ENCODE peak calls at places on chromosome 10, in ten cellular contexts. One of them, this sample, is unnamed.

GRCh38 chr10:7984896-7985295 is 69.6 kb upstream of the GATA3 start:
- DNase-seq in sciatic nerve: no peak
- DNase-seq in stimulated activated CD4-positive, alpha-beta T cell treated with anti-CD3 and anti-CD28 coated beads, Interleukin-1b, Interleukin-23, amount 100 ng/mL, for 24 hours: no peak
- DNase-seq in mucosa of gallbladder: no peak
- DNase-seq in NCI-H82: no peak
- DNase-seq in stimulated activated CD8-positive, alpha-beta memory T cell treated with anti-CD3 and anti-CD28 coated beads, Interleukin-15, amount 100 ng/mL, for 1 hour: no peak
- DNase-seq in GM13977: no peak
- DNase-seq in T-helper 17 cell: no peak
- DNase-seq in uterus: no peak
- DNase-seq in activated B cell treated with CpG ODN at 0.5 μM for 24 hours: no peak
- DNase-seq in this sample: no peak

GRCh38 chr10:71220689-71221540 is 8.5 kb downstream of the UNC5B start:
- DNase-seq in sciatic nerve: peak
- DNase-seq in stimulated activated CD4-positive, alpha-beta T cell treated with anti-CD3 and anti-CD28 coated beads, Interleukin-1b, Interleukin-23, amount 100 ng/mL, for 24 hours: no peak
- DNase-seq in mucosa of gallbladder: no peak
- DNase-seq in NCI-H82: no peak
- DNase-seq in stimulated activated CD8-positive, alpha-beta memory T cell treated with anti-CD3 and anti-CD28 coated beads, Interleukin-15, amount 100 ng/mL, for 1 hour: no peak
- DNase-seq in GM13977: no peak
- DNase-seq in T-helper 17 cell: no peak
- DNase-seq in uterus: no peak
- DNase-seq in activated B cell treated with CpG ODN at 0.5 μM for 24 hours: no peak
- DNase-seq in this sample: peak

GRCh38 chr10:129706523-129706922 is 239.5 kb downstream of the MGMT start:
- DNase-seq in sciatic nerve: no peak
- DNase-seq in stimulated activated CD4-positive, alpha-beta T cell treated with anti-CD3 and anti-CD28 coated beads, Interleukin-1b, Interleukin-23, amount 100 ng/mL, for 24 hours: no peak
- DNase-seq in mucosa of gallbladder: no peak
- DNase-seq in NCI-H82: no peak
- DNase-seq in stimulated activated CD8-positive, alpha-beta memory T cell treated with anti-CD3 and anti-CD28 coated beads, Interleukin-15, amount 100 ng/mL, for 1 hour: no peak
- DNase-seq in GM13977: no peak
- DNase-seq in T-helper 17 cell: no peak
- DNase-seq in uterus: no peak
- DNase-seq in activated B cell treated with CpG ODN at 0.5 μM for 24 hours: no peak
- DNase-seq in this sample: no peak

GRCh38 chr10:5447611-5448071 is 35.3 kb downstream of the NET1 start:
- DNase-seq in sciatic nerve: no peak
- DNase-seq in stimulated activated CD4-positive, alpha-beta T cell treated with anti-CD3 and anti-CD28 coated beads, Interleukin-1b, Interleukin-23, amount 100 ng/mL, for 24 hours: peak
- DNase-seq in mucosa of gallbladder: no peak
- DNase-seq in NCI-H82: no peak
- DNase-seq in stimulated activated CD8-positive, alpha-beta memory T cell treated with anti-CD3 and anti-CD28 coated beads, Interleukin-15, amount 100 ng/mL, for 1 hour: no peak
- DNase-seq in GM13977: peak
- DNase-seq in T-helper 17 cell: no peak
- DNase-seq in uterus: no peak
- DNase-seq in activated B cell treated with CpG ODN at 0.5 μM for 24 hours: no peak
- DNase-seq in this sample: no peak

GRCh38 chr10:103241262-103242011 is 4.2 kb upstream of the RPEL1 start:
- DNase-seq in sciatic nerve: no peak
- DNase-seq in stimulated activated CD4-positive, alpha-beta T cell treated with anti-CD3 and anti-CD28 coated beads, Interleukin-1b, Interleukin-23, amount 100 ng/mL, for 24 hours: no peak
- DNase-seq in mucosa of gallbladder: peak
- DNase-seq in NCI-H82: no peak
- DNase-seq in stimulated activated CD8-positive, alpha-beta memory T cell treated with anti-CD3 and anti-CD28 coated beads, Interleukin-15, amount 100 ng/mL, for 1 hour: no peak
- DNase-seq in GM13977: no peak
- DNase-seq in T-helper 17 cell: no peak
- DNase-seq in uterus: no peak
- DNase-seq in activated B cell treated with CpG ODN at 0.5 μM for 24 hours: no peak
- DNase-seq in this sample: peak

GRCh38 chr10:114102253-114102652 is 58.6 kb downstream of the ADRB1 start:
- DNase-seq in sciatic nerve: no peak
- DNase-seq in stimulated activated CD4-positive, alpha-beta T cell treated with anti-CD3 and anti-CD28 coated beads, Interleukin-1b, Interleukin-23, amount 100 ng/mL, for 24 hours: no peak
- DNase-seq in mucosa of gallbladder: no peak
- DNase-seq in NCI-H82: no peak
- DNase-seq in stimulated activated CD8-positive, alpha-beta memory T cell treated with anti-CD3 and anti-CD28 coated beads, Interleukin-15, amount 100 ng/mL, for 1 hour: no peak
- DNase-seq in GM13977: no peak
- DNase-seq in T-helper 17 cell: no peak
- DNase-seq in uterus: no peak
- DNase-seq in activated B cell treated with CpG ODN at 0.5 μM for 24 hours: no peak
- DNase-seq in this sample: no peak

GRCh38 chr10:30671011-30671616 is 41.6 kb upstream of the LYZL2 start:
- DNase-seq in sciatic nerve: no peak
- DNase-seq in stimulated activated CD4-positive, alpha-beta T cell treated with anti-CD3 and anti-CD28 coated beads, Interleukin-1b, Interleukin-23, amount 100 ng/mL, for 24 hours: no peak
- DNase-seq in mucosa of gallbladder: peak
- DNase-seq in NCI-H82: peak
- DNase-seq in stimulated activated CD8-positive, alpha-beta memory T cell treated with anti-CD3 and anti-CD28 coated beads, Interleukin-15, amount 100 ng/mL, for 1 hour: no peak
- DNase-seq in GM13977: peak
- DNase-seq in T-helper 17 cell: no peak
- DNase-seq in uterus: no peak
- DNase-seq in activated B cell treated with CpG ODN at 0.5 μM for 24 hours: no peak
- DNase-seq in this sample: no peak

GRCh38 chr10:60869916-60870728 is 73.9 kb downstream of the RHOBTB1 start:
- DNase-seq in sciatic nerve: no peak
- DNase-seq in stimulated activated CD4-positive, alpha-beta T cell treated with anti-CD3 and anti-CD28 coated beads, Interleukin-1b, Interleukin-23, amount 100 ng/mL, for 24 hours: no peak
- DNase-seq in mucosa of gallbladder: no peak
- DNase-seq in NCI-H82: no peak
- DNase-seq in stimulated activated CD8-positive, alpha-beta memory T cell treated with anti-CD3 and anti-CD28 coated beads, Interleukin-15, amount 100 ng/mL, for 1 hour: no peak
- DNase-seq in GM13977: no peak
- DNase-seq in T-helper 17 cell: no peak
- DNase-seq in uterus: no peak
- DNase-seq in activated B cell treated with CpG ODN at 0.5 μM for 24 hours: no peak
- DNase-seq in this sample: no peak

GRCh38 chr10:8985651-8986050 is 931.2 kb downstream of the GATA3 start:
- DNase-seq in sciatic nerve: no peak
- DNase-seq in stimulated activated CD4-positive, alpha-beta T cell treated with anti-CD3 and anti-CD28 coated beads, Interleukin-1b, Interleukin-23, amount 100 ng/mL, for 24 hours: no peak
- DNase-seq in mucosa of gallbladder: no peak
- DNase-seq in NCI-H82: no peak
- DNase-seq in stimulated activated CD8-positive, alpha-beta memory T cell treated with anti-CD3 and anti-CD28 coated beads, Interleukin-15, amount 100 ng/mL, for 1 hour: no peak
- DNase-seq in GM13977: no peak
- DNase-seq in T-helper 17 cell: no peak
- DNase-seq in uterus: no peak
- DNase-seq in activated B cell treated with CpG ODN at 0.5 μM for 24 hours: no peak
- DNase-seq in this sample: no peak

GRCh38 chr10:103584216-103585010 is 90.9 kb downstream of the NEURL1 start:
- DNase-seq in sciatic nerve: no peak
- DNase-seq in stimulated activated CD4-positive, alpha-beta T cell treated with anti-CD3 and anti-CD28 coated beads, Interleukin-1b, Interleukin-23, amount 100 ng/mL, for 24 hours: peak
- DNase-seq in mucosa of gallbladder: no peak
- DNase-seq in NCI-H82: no peak
- DNase-seq in stimulated activated CD8-positive, alpha-beta memory T cell treated with anti-CD3 and anti-CD28 coated beads, Interleukin-15, amount 100 ng/mL, for 1 hour: no peak
- DNase-seq in GM13977: peak
- DNase-seq in T-helper 17 cell: peak
- DNase-seq in uterus: no peak
- DNase-seq in activated B cell treated with CpG ODN at 0.5 μM for 24 hours: peak
- DNase-seq in this sample: no peak

GRCh38 chr10:69321865-69322264 is 43.6 kb downstream of the HK1 start:
- DNase-seq in sciatic nerve: no peak
- DNase-seq in stimulated activated CD4-positive, alpha-beta T cell treated with anti-CD3 and anti-CD28 coated beads, Interleukin-1b, Interleukin-23, amount 100 ng/mL, for 24 hours: no peak
- DNase-seq in mucosa of gallbladder: no peak
- DNase-seq in NCI-H82: no peak
- DNase-seq in stimulated activated CD8-positive, alpha-beta memory T cell treated with anti-CD3 and anti-CD28 coated beads, Interleukin-15, amount 100 ng/mL, for 1 hour: no peak
- DNase-seq in GM13977: no peak
- DNase-seq in T-helper 17 cell: no peak
- DNase-seq in uterus: no peak
- DNase-seq in activated B cell treated with CpG ODN at 0.5 μM for 24 hours: no peak
- DNase-seq in this sample: no peak

GRCh38 chr10:98470850-98471249 is 24.1 kb upstream of the HPS1 start:
- DNase-seq in sciatic nerve: no peak
- DNase-seq in stimulated activated CD4-positive, alpha-beta T cell treated with anti-CD3 and anti-CD28 coated beads, Interleukin-1b, Interleukin-23, amount 100 ng/mL, for 24 hours: no peak
- DNase-seq in mucosa of gallbladder: no peak
- DNase-seq in NCI-H82: no peak
- DNase-seq in stimulated activated CD8-positive, alpha-beta memory T cell treated with anti-CD3 and anti-CD28 coated beads, Interleukin-15, amount 100 ng/mL, for 1 hour: no peak
- DNase-seq in GM13977: no peak
- DNase-seq in T-helper 17 cell: no peak
- DNase-seq in uterus: no peak
- DNase-seq in activated B cell treated with CpG ODN at 0.5 μM for 24 hours: no peak
- DNase-seq in this sample: no peak

GRCh38 chr10:125878957-125879835 is 1.9 kb downstream of the DHX32 start:
- DNase-seq in sciatic nerve: no peak
- DNase-seq in stimulated activated CD4-positive, alpha-beta T cell treated with anti-CD3 and anti-CD28 coated beads, Interleukin-1b, Interleukin-23, amount 100 ng/mL, for 24 hours: no peak
- DNase-seq in mucosa of gallbladder: no peak
- DNase-seq in NCI-H82: no peak
- DNase-seq in stimulated activated CD8-positive, alpha-beta memory T cell treated with anti-CD3 and anti-CD28 coated beads, Interleukin-15, amount 100 ng/mL, for 1 hour: no peak
- DNase-seq in GM13977: no peak
- DNase-seq in T-helper 17 cell: no peak
- DNase-seq in uterus: no peak
- DNase-seq in activated B cell treated with CpG ODN at 0.5 μM for 24 hours: no peak
- DNase-seq in this sample: no peak

GRCh38 chr10:132400547-132401151 is 3.6 kb downstream of the PWWP2B start:
- DNase-seq in sciatic nerve: no peak
- DNase-seq in stimulated activated CD4-positive, alpha-beta T cell treated with anti-CD3 and anti-CD28 coated beads, Interleukin-1b, Interleukin-23, amount 100 ng/mL, for 24 hours: no peak
- DNase-seq in mucosa of gallbladder: no peak
- DNase-seq in NCI-H82: no peak
- DNase-seq in stimulated activated CD8-positive, alpha-beta memory T cell treated with anti-CD3 and anti-CD28 coated beads, Interleukin-15, amount 100 ng/mL, for 1 hour: no peak
- DNase-seq in GM13977: no peak
- DNase-seq in T-helper 17 cell: no peak
- DNase-seq in uterus: no peak
- DNase-seq in activated B cell treated with CpG ODN at 0.5 μM for 24 hours: no peak
- DNase-seq in this sample: peak

GRCh38 chr10:948347-948746 is 16.8 kb upstream of the LARP4B start:
- DNase-seq in sciatic nerve: no peak
- DNase-seq in stimulated activated CD4-positive, alpha-beta T cell treated with anti-CD3 and anti-CD28 coated beads, Interleukin-1b, Interleukin-23, amount 100 ng/mL, for 24 hours: no peak
- DNase-seq in mucosa of gallbladder: no peak
- DNase-seq in NCI-H82: no peak
- DNase-seq in stimulated activated CD8-positive, alpha-beta memory T cell treated with anti-CD3 and anti-CD28 coated beads, Interleukin-15, amount 100 ng/mL, for 1 hour: no peak
- DNase-seq in GM13977: no peak
- DNase-seq in T-helper 17 cell: no peak
- DNase-seq in uterus: no peak
- DNase-seq in activated B cell treated with CpG ODN at 0.5 μM for 24 hours: no peak
- DNase-seq in this sample: peak

GRCh38 chr10:48792687-48793096 is 108.0 kb downstream of the WDFY4 start:
- DNase-seq in sciatic nerve: no peak
- DNase-seq in stimulated activated CD4-positive, alpha-beta T cell treated with anti-CD3 and anti-CD28 coated beads, Interleukin-1b, Interleukin-23, amount 100 ng/mL, for 24 hours: no peak
- DNase-seq in mucosa of gallbladder: peak
- DNase-seq in NCI-H82: no peak
- DNase-seq in stimulated activated CD8-positive, alpha-beta memory T cell treated with anti-CD3 and anti-CD28 coated beads, Interleukin-15, amount 100 ng/mL, for 1 hour: no peak
- DNase-seq in GM13977: no peak
- DNase-seq in T-helper 17 cell: no peak
- DNase-seq in uterus: no peak
- DNase-seq in activated B cell treated with CpG ODN at 0.5 μM for 24 hours: no peak
- DNase-seq in this sample: no peak

GRCh38 chr10:48525113-48525512 is 79.8 kb downstream of the ARHGAP22 start:
- DNase-seq in sciatic nerve: peak
- DNase-seq in stimulated activated CD4-positive, alpha-beta T cell treated with anti-CD3 and anti-CD28 coated beads, Interleukin-1b, Interleukin-23, amount 100 ng/mL, for 24 hours: no peak
- DNase-seq in mucosa of gallbladder: no peak
- DNase-seq in NCI-H82: no peak
- DNase-seq in stimulated activated CD8-positive, alpha-beta memory T cell treated with anti-CD3 and anti-CD28 coated beads, Interleukin-15, amount 100 ng/mL, for 1 hour: no peak
- DNase-seq in GM13977: no peak
- DNase-seq in T-helper 17 cell: no peak
- DNase-seq in uterus: no peak
- DNase-seq in activated B cell treated with CpG ODN at 0.5 μM for 24 hours: no peak
- DNase-seq in this sample: no peak

GRCh38 chr10:98265403-98266378 is 2.3 kb downstream of the LOXL4 start:
- DNase-seq in sciatic nerve: no peak
- DNase-seq in stimulated activated CD4-positive, alpha-beta T cell treated with anti-CD3 and anti-CD28 coated beads, Interleukin-1b, Interleukin-23, amount 100 ng/mL, for 24 hours: no peak
- DNase-seq in mucosa of gallbladder: no peak
- DNase-seq in NCI-H82: no peak
- DNase-seq in stimulated activated CD8-positive, alpha-beta memory T cell treated with anti-CD3 and anti-CD28 coated beads, Interleukin-15, amount 100 ng/mL, for 1 hour: no peak
- DNase-seq in GM13977: no peak
- DNase-seq in T-helper 17 cell: no peak
- DNase-seq in uterus: no peak
- DNase-seq in activated B cell treated with CpG ODN at 0.5 μM for 24 hours: no peak
- DNase-seq in this sample: no peak

GRCh38 chr10:127354992-127355391 is 158.6 kb upstream of the INSYN2A start:
- DNase-seq in sciatic nerve: no peak
- DNase-seq in stimulated activated CD4-positive, alpha-beta T cell treated with anti-CD3 and anti-CD28 coated beads, Interleukin-1b, Interleukin-23, amount 100 ng/mL, for 24 hours: no peak
- DNase-seq in mucosa of gallbladder: no peak
- DNase-seq in NCI-H82: peak
- DNase-seq in stimulated activated CD8-positive, alpha-beta memory T cell treated with anti-CD3 and anti-CD28 coated beads, Interleukin-15, amount 100 ng/mL, for 1 hour: no peak
- DNase-seq in GM13977: no peak
- DNase-seq in T-helper 17 cell: no peak
- DNase-seq in uterus: no peak
- DNase-seq in activated B cell treated with CpG ODN at 0.5 μM for 24 hours: no peak
- DNase-seq in this sample: no peak

GRCh38 chr10:116740971-116741370 is 1.4 kb downstream of the HSPA12A start:
- DNase-seq in sciatic nerve: no peak
- DNase-seq in stimulated activated CD4-positive, alpha-beta T cell treated with anti-CD3 and anti-CD28 coated beads, Interleukin-1b, Interleukin-23, amount 100 ng/mL, for 24 hours: no peak
- DNase-seq in mucosa of gallbladder: no peak
- DNase-seq in NCI-H82: peak
- DNase-seq in stimulated activated CD8-positive, alpha-beta memory T cell treated with anti-CD3 and anti-CD28 coated beads, Interleukin-15, amount 100 ng/mL, for 1 hour: no peak
- DNase-seq in GM13977: no peak
- DNase-seq in T-helper 17 cell: no peak
- DNase-seq in uterus: no peak
- DNase-seq in activated B cell treated with CpG ODN at 0.5 μM for 24 hours: no peak
- DNase-seq in this sample: peak

GRCh38 chr10:132141526-132142395 is 45.0 kb upstream of the DPYSL4 start:
- DNase-seq in sciatic nerve: no peak
- DNase-seq in stimulated activated CD4-positive, alpha-beta T cell treated with anti-CD3 and anti-CD28 coated beads, Interleukin-1b, Interleukin-23, amount 100 ng/mL, for 24 hours: no peak
- DNase-seq in mucosa of gallbladder: no peak
- DNase-seq in NCI-H82: no peak
- DNase-seq in stimulated activated CD8-positive, alpha-beta memory T cell treated with anti-CD3 and anti-CD28 coated beads, Interleukin-15, amount 100 ng/mL, for 1 hour: no peak
- DNase-seq in GM13977: no peak
- DNase-seq in T-helper 17 cell: peak
- DNase-seq in uterus: no peak
- DNase-seq in activated B cell treated with CpG ODN at 0.5 μM for 24 hours: no peak
- DNase-seq in this sample: no peak

GRCh38 chr10:77550378-77550777 is 87.2 kb downstream of the KCNMA1 start:
- DNase-seq in sciatic nerve: no peak
- DNase-seq in stimulated activated CD4-positive, alpha-beta T cell treated with anti-CD3 and anti-CD28 coated beads, Interleukin-1b, Interleukin-23, amount 100 ng/mL, for 24 hours: no peak
- DNase-seq in mucosa of gallbladder: no peak
- DNase-seq in NCI-H82: no peak
- DNase-seq in stimulated activated CD8-positive, alpha-beta memory T cell treated with anti-CD3 and anti-CD28 coated beads, Interleukin-15, amount 100 ng/mL, for 1 hour: no peak
- DNase-seq in GM13977: no peak
- DNase-seq in T-helper 17 cell: no peak
- DNase-seq in uterus: no peak
- DNase-seq in activated B cell treated with CpG ODN at 0.5 μM for 24 hours: no peak
- DNase-seq in this sample: no peak

GRCh38 chr10:21171936-21172773 is 275.0 kb upstream of the NEBL start:
- DNase-seq in sciatic nerve: no peak
- DNase-seq in stimulated activated CD4-positive, alpha-beta T cell treated with anti-CD3 and anti-CD28 coated beads, Interleukin-1b, Interleukin-23, amount 100 ng/mL, for 24 hours: no peak
- DNase-seq in mucosa of gallbladder: no peak
- DNase-seq in NCI-H82: no peak
- DNase-seq in stimulated activated CD8-positive, alpha-beta memory T cell treated with anti-CD3 and anti-CD28 coated beads, Interleukin-15, amount 100 ng/mL, for 1 hour: no peak
- DNase-seq in GM13977: no peak
- DNase-seq in T-helper 17 cell: no peak
- DNase-seq in uterus: no peak
- DNase-seq in activated B cell treated with CpG ODN at 0.5 μM for 24 hours: no peak
- DNase-seq in this sample: peak

GRCh38 chr10:93081296-93081695 is 7.6 kb downstream of the CYP26A1 start:
- DNase-seq in sciatic nerve: no peak
- DNase-seq in stimulated activated CD4-positive, alpha-beta T cell treated with anti-CD3 and anti-CD28 coated beads, Interleukin-1b, Interleukin-23, amount 100 ng/mL, for 24 hours: no peak
- DNase-seq in mucosa of gallbladder: peak
- DNase-seq in NCI-H82: no peak
- DNase-seq in stimulated activated CD8-positive, alpha-beta memory T cell treated with anti-CD3 and anti-CD28 coated beads, Interleukin-15, amount 100 ng/mL, for 1 hour: no peak
- DNase-seq in GM13977: no peak
- DNase-seq in T-helper 17 cell: no peak
- DNase-seq in uterus: no peak
- DNase-seq in activated B cell treated with CpG ODN at 0.5 μM for 24 hours: no peak
- DNase-seq in this sample: no peak

GRCh38 chr10:116831790-116832189 is 17.5 kb upstream of the ENO4 start:
- DNase-seq in sciatic nerve: no peak
- DNase-seq in stimulated activated CD4-positive, alpha-beta T cell treated with anti-CD3 and anti-CD28 coated beads, Interleukin-1b, Interleukin-23, amount 100 ng/mL, for 24 hours: no peak
- DNase-seq in mucosa of gallbladder: no peak
- DNase-seq in NCI-H82: no peak
- DNase-seq in stimulated activated CD8-positive, alpha-beta memory T cell treated with anti-CD3 and anti-CD28 coated beads, Interleukin-15, amount 100 ng/mL, for 1 hour: no peak
- DNase-seq in GM13977: no peak
- DNase-seq in T-helper 17 cell: no peak
- DNase-seq in uterus: no peak
- DNase-seq in activated B cell treated with CpG ODN at 0.5 μM for 24 hours: no peak
- DNase-seq in this sample: no peak

GRCh38 chr10:47309403-47310089 is 9.5 kb downstream of the GDF10 start:
- DNase-seq in sciatic nerve: no peak
- DNase-seq in stimulated activated CD4-positive, alpha-beta T cell treated with anti-CD3 and anti-CD28 coated beads, Interleukin-1b, Interleukin-23, amount 100 ng/mL, for 24 hours: no peak
- DNase-seq in mucosa of gallbladder: no peak
- DNase-seq in NCI-H82: peak
- DNase-seq in stimulated activated CD8-positive, alpha-beta memory T cell treated with anti-CD3 and anti-CD28 coated beads, Interleukin-15, amount 100 ng/mL, for 1 hour: no peak
- DNase-seq in GM13977: no peak
- DNase-seq in T-helper 17 cell: no peak
- DNase-seq in uterus: no peak
- DNase-seq in activated B cell treated with CpG ODN at 0.5 μM for 24 hours: no peak
- DNase-seq in this sample: no peak

GRCh38 chr10:47189802-47190201 is 110.2 kb upstream of the GDF10 start:
- DNase-seq in sciatic nerve: no peak
- DNase-seq in stimulated activated CD4-positive, alpha-beta T cell treated with anti-CD3 and anti-CD28 coated beads, Interleukin-1b, Interleukin-23, amount 100 ng/mL, for 24 hours: no peak
- DNase-seq in mucosa of gallbladder: no peak
- DNase-seq in NCI-H82: no peak
- DNase-seq in stimulated activated CD8-positive, alpha-beta memory T cell treated with anti-CD3 and anti-CD28 coated beads, Interleukin-15, amount 100 ng/mL, for 1 hour: no peak
- DNase-seq in GM13977: no peak
- DNase-seq in T-helper 17 cell: no peak
- DNase-seq in uterus: no peak
- DNase-seq in activated B cell treated with CpG ODN at 0.5 μM for 24 hours: no peak
- DNase-seq in this sample: no peak

GRCh38 chr10:43308986-43309385 is 42.1 kb upstream of the RASGEF1A start:
- DNase-seq in sciatic nerve: peak
- DNase-seq in stimulated activated CD4-positive, alpha-beta T cell treated with anti-CD3 and anti-CD28 coated beads, Interleukin-1b, Interleukin-23, amount 100 ng/mL, for 24 hours: no peak
- DNase-seq in mucosa of gallbladder: peak
- DNase-seq in NCI-H82: no peak
- DNase-seq in stimulated activated CD8-positive, alpha-beta memory T cell treated with anti-CD3 and anti-CD28 coated beads, Interleukin-15, amount 100 ng/mL, for 1 hour: no peak
- DNase-seq in GM13977: peak
- DNase-seq in T-helper 17 cell: no peak
- DNase-seq in uterus: peak
- DNase-seq in activated B cell treated with CpG ODN at 0.5 μM for 24 hours: no peak
- DNase-seq in this sample: no peak

This sample was measured in upper lobe of left lung.